ENCODE peak calls at places on chromosomes 12 and 14, in five cellular contexts. D is neural progenitor cell, R is cardiac muscle cell, F is left lung, Z is heart left ventricle. M is an unnamed sample.

GRCh38 chr14:37598085-37598972 is 2.9 kb downstream of the TTC6 start:
- DNase-seq in F (peak; percentile 57), Z (no peak), R (no peak), D (peak; percentile 47), M (no peak)

GRCh38 chr12:54416908-54417603 is 2.0 kb downstream of the ITGA5 start:
- DNase-seq in R (peak; percentile 48), F (no peak), Z (peak; percentile 28), D (no peak), M (no peak)

GRCh38 chr14:65243766-65244442 is 141.6 kb upstream of the MAX start:
- DNase-seq in R (peak; percentile 69), D (no peak), F (no peak), Z (no peak), M (no peak)

GRCh38 chr14:26984318-26985177 is 386.7 kb upstream of the NOVA1 start:
- DNase-seq in D (peak; percentile 86), Z (peak; percentile 33), F (peak; percentile 34), R (peak; percentile 83), M (no peak)

GRCh38 chr12:50232206-50232605 is 51.1 kb downstream of the LIMA1 start:
- DNase-seq in Z (no peak), F (no peak), R (no peak), D (no peak), M (no peak)

GRCh38 chr12:77315407-77315806 is 250.0 kb upstream of the E2F7 start:
- DNase-seq in R (no peak), Z (no peak), D (no peak), F (no peak), M (no peak)

GRCh38 chr14:91413547-91414474 is 3.8 kb downstream of the CCDC88C start:
- DNase-seq in F (peak; percentile 83), D (no peak), Z (no peak), R (no peak), M (no peak)

GRCh38 chr14:58430156-58430555 is 2.6 kb downstream of the KIAA0586 start:
- DNase-seq in D (no peak), F (no peak), R (peak; percentile 53), Z (no peak), M (peak; percentile 9)

DNA sequence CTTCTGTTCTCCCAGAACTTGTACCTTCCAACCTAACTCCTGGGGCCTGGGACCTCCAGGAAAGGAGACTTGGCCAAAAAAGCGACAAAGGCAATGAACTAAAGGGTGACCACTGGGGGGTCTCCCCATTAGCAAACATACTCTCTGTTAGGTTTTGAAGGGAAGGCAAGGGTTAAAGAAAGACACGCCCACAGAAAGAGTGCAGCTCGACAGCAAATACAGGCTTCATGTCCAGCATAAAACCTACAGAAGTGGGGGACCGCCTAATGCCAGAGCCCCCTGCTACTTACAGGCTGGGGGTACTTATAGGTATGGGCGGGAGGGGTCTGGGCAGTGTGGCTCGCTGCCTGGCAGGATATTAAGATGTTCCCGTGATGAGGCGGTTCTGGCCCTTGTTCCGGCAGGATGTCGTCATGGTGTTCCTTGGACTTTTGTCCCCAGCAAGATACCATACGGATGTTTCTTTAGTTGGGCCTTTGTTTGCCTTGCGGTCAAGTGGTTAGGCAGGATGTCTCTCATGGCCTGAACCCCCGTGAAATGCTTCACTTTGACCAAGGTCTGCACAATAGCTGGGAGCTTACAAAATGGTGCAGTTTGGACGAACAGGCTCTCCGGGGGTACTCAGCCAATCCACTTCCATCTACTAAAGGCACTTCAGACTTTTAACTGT is 53.4 kb downstream of the PRMT8 start:
- DNase-seq in R (no peak), D (no peak), Z (no peak), F (no peak), M (no peak)
- H3K36me3 ChIP-seq in R (no peaks in the 10 kb centered on the region), D (no peaks in the 10 kb centered on the region), Z (no peaks in the 10 kb centered on the region), F (no peaks in the 10 kb centered on the region), M (no peaks in the 10 kb centered on the region)

GRCh38 chr12:124599074-124599999 is 31.9 kb upstream of the NCOR2 start:
- DNase-seq in F (no peak), R (peak; percentile 67), Z (no peak), D (no peak), M (no peak)
- TF ChIP-seq CTCF in F (no peak), R (peak; percentile 26), Z (no peak), D (no peak), M (no peak)

DNA sequence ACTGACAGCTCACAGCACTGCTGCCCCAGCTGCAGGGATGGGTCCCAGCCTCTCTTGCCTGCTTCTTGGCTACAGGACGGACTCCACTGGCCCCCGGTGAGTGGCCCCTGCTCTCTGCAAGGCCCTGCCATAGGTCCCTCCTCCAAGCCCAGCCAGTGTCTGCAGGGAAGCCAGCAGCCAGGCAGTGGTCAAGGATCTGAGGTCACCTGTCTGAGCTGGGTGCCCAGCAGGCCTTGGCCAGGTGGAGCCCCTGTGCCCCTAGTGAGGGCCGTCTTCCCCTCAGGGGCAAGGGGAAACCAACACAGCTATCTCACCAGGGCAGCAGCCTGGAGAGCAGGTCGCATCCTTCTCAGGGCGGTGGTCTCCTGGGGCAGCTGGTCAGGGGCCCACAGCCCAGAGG is 13.2 kb downstream of the XRCC3 start:
- DNase-seq in F (no peak), R (no peak), D (no peak), Z (no peak), M (no peak)
- H3K36me3 ChIP-seq in F (peaks cover 93% of the 10 kb centered on the region), R (peaks cover 4% of the 10 kb centered on the region), D (no peaks in the 10 kb centered on the region), Z (peaks cover 76% of the 10 kb centered on the region), M (peaks cover 50% of the 10 kb centered on the region)

DNA sequence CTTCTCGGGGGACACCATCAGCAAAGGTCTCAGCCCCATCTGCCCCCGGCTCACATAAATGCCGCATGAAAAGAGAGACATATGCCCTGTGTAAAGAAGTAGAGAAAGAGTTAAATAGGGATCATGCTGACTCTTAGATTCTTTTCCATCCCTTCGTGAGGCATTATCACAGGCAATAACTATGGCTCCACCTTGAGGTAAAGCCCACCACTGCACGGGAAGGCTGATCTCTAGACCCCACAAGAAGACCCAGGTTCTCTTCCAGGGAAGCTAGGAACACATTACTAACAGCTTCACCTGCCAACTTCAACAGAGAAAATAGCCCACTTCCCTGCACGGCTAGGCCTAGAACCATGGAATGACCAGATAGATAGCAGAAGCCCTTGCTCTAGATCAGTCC is 14.1 kb upstream of the NOP2 start:
- DNase-seq in D (peak; percentile 47), F (no peak), R (no peak), Z (no peak), M (no peak)
- TF ChIP-seq CTCF in D (peak; percentile 47), F (no peak), R (peak; percentile 15), Z (no peak), M (no peak)

GRCh38 chr12:51994539-51994820 is 12.3 kb upstream of the TAMALIN start:
- DNase-seq in D (no peak), Z (no peak), R (no peak), F (no peak), M (no peak)
- H3K36me3 ChIP-seq in D (no peaks in the 10 kb centered on the region), Z (peaks cover 55% of the 10 kb centered on the region), R (peaks cover 15% of the 10 kb centered on the region), F (peaks cover 81% of the 10 kb centered on the region), M (no peaks in the 10 kb centered on the region)

M was measured in GM06990.